ENCODE peak calls at places on chromosome 11, in six cellular contexts. H is NCI-H187 treated with DMSO at 0.1 percent for 48 hours, I is non-pigmented ciliary epithelial cell, O is uterus, J is neural crest cell, D is AG08395. G is an unnamed sample.

GRCh38 chr11:102421262-102421661 is 31.3 kb downstream of the TMEM123 start:
- DNase-seq in H (peak; percentile 39), I (no peak), O (no peak), J (no peak), D (no peak), G (no peak)

GRCh38 chr11:93570759-93571413 is 27.7 kb upstream of the SMCO4 start:
- DNase-seq in H (no peak), I (peak; percentile 36), O (peak; percentile 33), J (no peak), D (peak; percentile 62), G (peak; percentile 34)

GRCh38 chr11:9053631-9054030 is 37.8 kb downstream of the SCUBE2 start:
- DNase-seq in H (no peak), I (no peak), O (no peak), J (no peak), D (peak; percentile 52), G (peak; percentile 69)

GRCh38 chr11:80182906-80183305 is 742.1 kb upstream of the TENM4 start:
- DNase-seq in H (no peak), I (no peak), O (no peak), J (no peak), D (no peak), G (peak; percentile 9)

GRCh38 chr11:79670846-79671245 is 230.0 kb upstream of the TENM4 start:
- DNase-seq in H (no peak), I (no peak), O (no peak), J (no peak), D (no peak), G (no peak)

GRCh38 chr11:95335989-95336388 is 105.0 kb upstream of the SESN3 start:
- DNase-seq in H (no peak), I (no peak), O (no peak), J (no peak), D (no peak), G (no peak)

GRCh38 chr11:114774599-114775365 is 96.5 kb downstream of the NXPE2 start:
- DNase-seq in H (peak; percentile 35), I (peak; percentile 2), O (no peak), J (peak; percentile 79), D (peak; percentile 39), G (no peak)

GRCh38 chr11:43959321-43959995 is 17.0 kb downstream of the C11orf96 start:
- DNase-seq in H (no peak), I (no peak), O (peak; percentile 11), J (no peak), D (peak; percentile 31), G (no peak)

GRCh38 chr11:14625804-14626203 is 17.8 kb upstream of the PDE3B start:
- DNase-seq in H (no peak), I (no peak), O (no peak), J (no peak), D (no peak), G (no peak)

GRCh38 chr11:64104632-64105031 is 61.3 kb downstream of the MACROD1 start:
- DNase-seq in H (no peak), I (no peak), O (no peak), J (no peak), D (no peak), G (no peak)

GRCh38 chr11:113202431-113202830 is 112.0 kb upstream of the TTC12 start:
- DNase-seq in H (no peak), I (no peak), O (no peak), J (no peak), D (no peak), G (no peak)

GRCh38 chr11:35242412-35242811 is 103.4 kb downstream of the CD44 start:
- DNase-seq in H (no peak), I (no peak), O (no peak), J (no peak), D (no peak), G (no peak)

GRCh38 chr11:44596541-44597276 is 31.2 kb downstream of the CD82 start:
- DNase-seq in H (no peak), I (no peak), O (no peak), J (no peak), D (no peak), G (no peak)

GRCh38 chr11:8252946-8253345 is 10.7 kb downstream of the LMO1 start:
- DNase-seq in H (no peak), I (no peak), O (no peak), J (no peak), D (no peak), G (no peak)

GRCh38 chr11:47514825-47515647 is 37.9 kb downstream of the CELF1 start:
- DNase-seq in H (no peak), I (peak; percentile 83), O (no peak), J (no peak), D (peak; percentile 66), G (no peak)

GRCh38 chr11:281486-282161 is 3.4 kb downstream of the NLRP6 start:
- DNase-seq in H (no peak), I (no peak), O (peak; percentile 5), J (no peak), D (no peak), G (no peak)

GRCh38 chr11:46553746-46554204 is 40.0 kb downstream of the AMBRA1 start:
- DNase-seq in H (no peak), I (no peak), O (no peak), J (no peak), D (no peak), G (no peak)

GRCh38 chr11:19670030-19670761 is 42.4 kb upstream of the NAV2 start:
- DNase-seq in H (peak; percentile 30), I (no peak), O (peak; percentile 38), J (no peak), D (peak; percentile 87), G (no peak)

GRCh38 chr11:61113209-61113608 is 10.9 kb downstream of the CD5 start:
- DNase-seq in H (no peak), I (no peak), O (no peak), J (no peak), D (no peak), G (no peak)

GRCh38 chr11:6201486-6201885 is 2.5 kb downstream of the OR52W1 start:
- DNase-seq in H (no peak), I (no peak), O (no peak), J (no peak), D (peak; percentile 33), G (no peak)

GRCh38 chr11:86511086-86511551 is 136.4 kb downstream of the CCDC81 start:
- DNase-seq in H (no peak), I (no peak), O (no peak), J (no peak), D (no peak), G (no peak)

GRCh38 chr11:105245781-105246315 is 106.3 kb upstream of the CARD18 start:
- DNase-seq in H (no peak), I (no peak), O (no peak), J (no peak), D (no peak), G (no peak)

GRCh38 chr11:108751444-108751843 is 86.6 kb downstream of the DDX10 start:
- DNase-seq in H (no peak), I (no peak), O (no peak), J (no peak), D (no peak), G (no peak)

G was measured in kidney epithelial cell.